ENCODE peak calls at places on chromosomes 2 and 18, in six cellular contexts. I, N, R, F, S and M are unnamed samples.

GRCh38 chr2:226548706-226549105 is 250.9 kb downstream of the IRS1 start:
- DNase-seq in I (no peak), N (no peak), R (no peak), F (no peak), S (no peak), M (no peak)

GRCh38 chr2:3430211-3430610 is 50.7 kb downstream of the TRAPPC12 start:
- DNase-seq in I (no peak), N (no peak), R (no peak), F (no peak), S (no peak), M (no peak)

GRCh38 chr2:150778828-150779227 is 291.4 kb upstream of the RND3 start:
- DNase-seq in I (no peak), N (no peak), R (no peak), F (no peak), S (no peak), M (no peak)

GRCh38 chr2:138707424-138708074 is 72.6 kb downstream of the NXPH2 start:
- DNase-seq in I (no peak), N (no peak), R (no peak), F (no peak), S (no peak), M (no peak)

GRCh38 chr2:180291552-180292421 is 284.7 kb upstream of the CWC22 start:
- DNase-seq in I (no peak), N (no peak), R (no peak), F (no peak), S (no peak), M (no peak)

GRCh38 chr2:121412349-121412748 is 118.3 kb upstream of the RNU4ATAC start:
- DNase-seq in I (no peak), N (no peak), R (no peak), F (no peak), S (no peak), M (no peak)

GRCh38 chr2:168583710-168584521 is 127.8 kb downstream of the CERS6 start:
- DNase-seq in I (no peak), N (no peak), R (no peak), F (no peak), S (no peak), M (no peak)

GRCh38 chr2:153584244-153584643 is 105.7 kb upstream of the RPRM start:
- DNase-seq in I (no peak), N (no peak), R (no peak), F (no peak), S (no peak), M (no peak)

GRCh38 chr2:168307379-168307778 is 60.0 kb upstream of the STK39 start:
- DNase-seq in I (no peak), N (no peak), R (no peak), F (no peak), S (no peak), M (no peak)

GRCh38 chr2:215843579-215843978 is 169.8 kb downstream of the MREG start:
- DNase-seq in I (peak), N (no peak), R (no peak), F (no peak), S (no peak), M (no peak)

GRCh38 chr2:105576440-105577241 is 168.1 kb upstream of the NCK2 start:
- DNase-seq in I (no peak), N (no peak), R (peak), F (no peak), S (no peak), M (no peak)

GRCh38 chr2:17752892-17753802 is 463 bp downstream of the SMC6 start:
- DNase-seq in I (peak), N (peak), R (peak), F (no peak), S (no peak), M (peak)

GRCh38 chr2:240481720-240482119 is 46.3 kb downstream of the GPC1 start:
- DNase-seq in I (peak), N (no peak), R (no peak), F (no peak), S (no peak), M (no peak)

GRCh38 chr18:555705-556402 is 24.3 kb upstream of the CETN1 start:
- DNase-seq in I (no peak), N (no peak), R (no peak), F (no peak), S (no peak), M (no peak)

GRCh38 chr2:11546072-11546471 is 12.2 kb downstream of the GREB1 start:
- DNase-seq in I (no peak), N (no peak), R (no peak), F (no peak), S (no peak), M (no peak)

GRCh38 chr2:30104273-30104672 is 42.5 kb upstream of the YPEL5 start:
- DNase-seq in I (peak), N (no peak), R (no peak), F (no peak), S (no peak), M (no peak)

GRCh38 chr2:45707661-45708060 is 56.2 kb downstream of the PRKCE start:
- DNase-seq in I (no peak), N (no peak), R (no peak), F (no peak), S (no peak), M (no peak)
- TF ChIP-seq CTCF in I (no peak), N (no peak), R (no peak), F (no peak), S (no peak), M (no peak)

GRCh38 chr2:43160778-43161177 is 65.6 kb downstream of the ZFP36L2 start:
- DNase-seq in I (no peak), N (no peak), R (no peak), F (no peak), S (no peak), M (no peak)
- TF ChIP-seq CTCF in I (no peak), N (no peak), R (no peak), F (no peak), S (no peak), M (no peak)

DNA sequence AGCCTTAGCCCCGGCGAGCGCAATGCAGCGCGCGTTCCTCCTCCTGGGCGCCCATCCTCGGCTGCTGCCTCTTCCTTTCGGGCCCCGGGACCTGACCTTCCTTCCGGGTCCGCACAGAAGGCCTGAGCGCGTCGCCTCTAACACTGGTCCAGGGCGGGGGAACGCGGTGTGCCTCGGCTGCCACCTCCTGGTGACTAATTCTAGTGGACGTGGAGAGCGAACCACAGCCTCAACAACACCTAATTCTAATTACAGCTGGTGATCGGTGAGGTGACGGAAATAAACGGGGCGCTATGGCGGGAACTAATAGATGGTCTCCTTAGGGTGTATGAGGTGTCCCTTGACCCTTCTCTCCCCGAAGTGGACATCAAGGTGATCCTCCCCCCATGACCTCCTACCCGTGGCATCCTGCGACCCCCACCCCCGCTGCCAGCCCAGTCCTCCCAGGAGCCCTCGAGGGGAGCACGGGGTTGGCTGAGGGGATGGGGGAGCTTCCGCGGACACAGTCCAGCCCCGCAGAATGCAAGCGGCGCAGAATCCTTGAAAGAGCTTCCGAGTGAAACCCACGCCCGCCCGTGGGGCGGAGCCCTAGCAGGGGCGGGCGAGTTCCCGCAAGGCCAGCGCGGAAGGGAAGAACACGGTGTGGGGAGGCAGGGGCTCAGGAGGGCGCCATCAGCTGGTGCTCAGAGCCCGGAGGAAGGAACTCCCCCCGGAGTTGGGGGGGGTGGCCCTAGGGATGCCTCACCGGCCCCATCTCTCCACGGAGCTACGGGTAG is 12.8 kb upstream of the HMSD start:
- DNase-seq in I (peak), N (peak), R (peak), F (peak), S (peak), M (peak)
- TF ChIP-seq CTCF in I (peak), N (peak), R (peak), F (peak), S (no peak), M (peak)

GRCh38 chr18:23057096-23057495 is 78.2 kb upstream of the CABLES1 start:
- DNase-seq in I (no peak), N (no peak), R (no peak), F (no peak), S (no peak), M (no peak)

GRCh38 chr18:23054553-23054952 is 80.7 kb upstream of the CABLES1 start:
- DNase-seq in I (no peak), N (no peak), R (no peak), F (no peak), S (no peak), M (no peak)

GRCh38 chr18:23056315-23056714 is 79.0 kb upstream of the CABLES1 start:
- DNase-seq in I (no peak), N (no peak), R (no peak), F (no peak), S (no peak), M (no peak)

GRCh38 chr18:23049698-23050373 is 85.4 kb upstream of the CABLES1 start:
- DNase-seq in I (no peak), N (no peak), R (no peak), F (no peak), S (no peak), M (no peak)

GRCh38 chr18:23053756-23054457 is 81.4 kb upstream of the CABLES1 start:
- DNase-seq in I (no peak), N (no peak), R (peak), F (no peak), S (no peak), M (no peak)
- TF ChIP-seq CTCF in I (no peak), N (no peak), R (peak), F (no peak), S (no peak), M (peak)

DNA sequence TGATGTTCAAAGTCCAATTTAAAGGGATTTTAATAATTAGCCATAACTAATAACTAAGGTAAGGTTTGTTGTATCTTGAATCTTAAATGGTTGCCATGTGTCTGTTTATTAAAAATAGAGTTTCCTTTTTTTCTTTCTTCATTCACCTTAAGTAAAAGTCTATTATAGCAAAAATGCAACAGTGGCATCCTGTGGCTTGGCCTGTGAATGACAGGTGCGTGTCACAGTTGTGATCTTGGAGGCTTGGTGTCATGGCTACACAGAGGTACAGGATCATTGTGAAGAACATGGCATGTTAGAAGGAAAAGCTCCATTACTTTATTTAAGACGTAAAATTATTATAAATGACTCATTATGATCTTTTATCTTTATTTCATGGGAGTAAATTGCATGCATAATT is 246.1 kb downstream of the BCL2 start:
- DNase-seq in I (no peak), N (no peak), R (no peak), F (no peak), S (no peak), M (no peak)
- TF ChIP-seq CTCF in I (no peak), N (peak), R (no peak), F (no peak), S (no peak), M (no peak)

DNA sequence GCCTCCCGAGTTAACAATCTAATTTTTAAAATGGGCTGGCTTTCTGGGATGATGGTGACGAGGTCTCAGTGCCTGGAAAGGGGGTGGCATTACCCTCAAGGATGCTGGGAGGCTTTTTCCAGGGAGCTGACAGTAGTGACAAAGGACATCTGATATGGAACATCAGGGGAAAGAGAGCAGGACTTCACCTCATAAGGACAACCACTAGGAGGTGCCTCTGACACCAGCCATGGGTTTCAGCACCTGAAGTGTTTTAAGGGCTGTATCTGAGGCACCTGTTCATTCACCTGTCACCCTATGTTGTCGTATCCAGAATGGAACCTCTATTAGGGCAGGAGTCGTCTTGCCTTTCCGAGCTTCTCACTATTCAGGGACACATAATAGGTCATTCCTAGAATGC is 10.8 kb downstream of the IL36B start:
- DNase-seq in I (no peak), N (no peak), R (no peak), F (no peak), S (no peak), M (no peak)
- TF ChIP-seq CTCF in I (no peak), N (no peak), R (no peak), F (no peak), S (no peak), M (no peak)

DNA sequence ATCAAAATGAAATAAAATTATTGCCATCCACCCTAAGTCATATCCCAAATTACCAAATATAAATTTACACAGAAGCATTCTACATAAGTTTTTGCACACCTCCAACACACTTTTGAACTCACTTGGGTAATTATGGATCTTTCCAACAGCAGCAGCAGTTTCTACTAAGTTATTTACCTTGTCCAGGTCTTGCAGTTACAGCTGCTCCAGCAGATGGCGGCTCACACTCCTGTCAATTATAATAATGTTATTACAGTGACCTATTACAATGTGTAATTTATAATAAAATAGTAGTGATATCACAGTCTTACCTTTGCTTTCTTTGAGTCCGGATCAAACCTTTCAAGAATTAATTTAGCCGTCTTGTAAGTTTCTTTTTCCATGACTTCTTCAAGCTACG is 37.9 kb downstream of the LNPK start:
- DNase-seq in I (no peak), N (no peak), R (no peak), F (no peak), S (no peak), M (no peak)
- TF ChIP-seq CTCF in I (no peak), N (peak), R (no peak), F (no peak), S (no peak), M (peak)

GRCh38 chr2:173400760-173401159 is 46.1 kb downstream of the CDCA7 start:
- DNase-seq in I (no peak), N (no peak), R (no peak), F (no peak), S (no peak), M (no peak)
- TF ChIP-seq CTCF in I (no peak), N (no peak), R (peak), F (peak), S (no peak), M (peak)

GRCh38 chr2:70541481-70542020 is 12.1 kb downstream of the TGFA start:
- DNase-seq in I (no peak), N (no peak), R (no peak), F (no peak), S (no peak), M (no peak)
- TF ChIP-seq CTCF in I (no peak), N (no peak), R (no peak), F (no peak), S (no peak), M (no peak)